ENCODE peak calls at places on chromosomes 6 and 20, in four cellular contexts. M is heart right ventricle, B is body of pancreas, Z is keratinocyte. N is an unnamed sample.

GRCh38 chr6:40312213-40313015 is 274.8 kb downstream of the LRFN2 start:
- DNase-seq in B (no peak), Z (no peak), M (no peak), N (no peak)

GRCh38 chr6:389622-390021 is 1.9 kb upstream of the IRF4 start:
- DNase-seq in Z (no peak), M (no peak), B (no peak), N (no peak)

GRCh38 chr20:44020406-44021148 is 105.9 kb downstream of the TOX2 start:
- DNase-seq in Z (no peak), M (no peak), B (no peak), N (no peak)

GRCh38 chr6:134138226-134138975 is 86.0 kb upstream of the SLC2A12 start:
- DNase-seq in Z (no peak), M (no peak), B (no peak), N (no peak)

GRCh38 chr6:150142657-150143501 is at the start of gene PPP1R14C:
- DNase-seq in M (peak; percentile 50), Z (no peak), B (peak; percentile 27), N (peak; percentile 50)

GRCh38 chr20:840858-841567 is 7.5 kb downstream of the FAM110A start:
- DNase-seq in B (peak; percentile 67), Z (no peak), M (no peak), N (peak; percentile 65)

GRCh38 chr20:10940941-10941340 is 267.1 kb upstream of the JAG1 start:
- DNase-seq in Z (no peak), M (no peak), B (no peak), N (no peak)

GRCh38 chr6:111533087-111533784 is 50.2 kb upstream of the REV3L start:
- DNase-seq in B (no peak), Z (no peak), M (no peak), N (no peak)

GRCh38 chr20:35739294-35740163 is 2.5 kb downstream of the RBM39 start:
- DNase-seq in B (no peak), M (no peak), Z (no peak), N (peak; percentile 19)

GRCh38 chr20:638579-638978 is 14.4 kb downstream of the SRXN1 start:
- DNase-seq in B (no peak), M (no peak), Z (no peak), N (no peak)

GRCh38 chr6:54282186-54282585 is 26.1 kb upstream of the TINAG start:
- DNase-seq in M (no peak), Z (peak; percentile 41), B (no peak), N (no peak)

GRCh38 chr20:63940472-63941266 is 15.5 kb downstream of the UCKL1 start:
- DNase-seq in M (no peak), Z (no peak), B (no peak), N (no peak)

GRCh38 chr20:42340358-42340757 is 722.2 kb upstream of the CHD6 start:
- DNase-seq in Z (no peak), M (no peak), B (no peak), N (no peak)

GRCh38 chr6:131948221-131948661 is 2.9 kb downstream of the CCN2 start:
- DNase-seq in B (no peak), M (no peak), Z (no peak), N (no peak)

GRCh38 chr6:43724914-43725642 is 37.5 kb upstream of the MRPS18A start:
- DNase-seq in B (peak; percentile 80), Z (peak; percentile 88), M (peak; percentile 72), N (peak; percentile 83)

GRCh38 chr6:14734416-14735340 is 511.2 kb upstream of the JARID2 start:
- DNase-seq in B (peak; percentile 47), M (no peak), Z (no peak), N (no peak)

GRCh38 chr6:152696543-152696942 is 1.2 kb upstream of the MYCT1 start:
- DNase-seq in Z (peak; percentile 38), B (no peak), M (no peak), N (no peak)

GRCh38 chr6:161890959-161891358 is 617.1 kb upstream of the AGPAT4 start:
- DNase-seq in M (no peak), Z (no peak), B (no peak), N (peak; percentile 9)

GRCh38 chr20:53602661-53603060 is 9.0 kb upstream of the ZNF217 start:
- DNase-seq in B (no peak), M (no peak), Z (no peak), N (no peak)

GRCh38 chr6:77930945-77931344 is 278.1 kb downstream of the MEI4 start:
- DNase-seq in B (peak; percentile 31), Z (no peak), M (no peak), N (no peak)

GRCh38 chr6:34553146-34553545 is 3.0 kb downstream of the SPDEF start:
- DNase-seq in M (no peak), Z (no peak), B (no peak), N (no peak)

DNA sequence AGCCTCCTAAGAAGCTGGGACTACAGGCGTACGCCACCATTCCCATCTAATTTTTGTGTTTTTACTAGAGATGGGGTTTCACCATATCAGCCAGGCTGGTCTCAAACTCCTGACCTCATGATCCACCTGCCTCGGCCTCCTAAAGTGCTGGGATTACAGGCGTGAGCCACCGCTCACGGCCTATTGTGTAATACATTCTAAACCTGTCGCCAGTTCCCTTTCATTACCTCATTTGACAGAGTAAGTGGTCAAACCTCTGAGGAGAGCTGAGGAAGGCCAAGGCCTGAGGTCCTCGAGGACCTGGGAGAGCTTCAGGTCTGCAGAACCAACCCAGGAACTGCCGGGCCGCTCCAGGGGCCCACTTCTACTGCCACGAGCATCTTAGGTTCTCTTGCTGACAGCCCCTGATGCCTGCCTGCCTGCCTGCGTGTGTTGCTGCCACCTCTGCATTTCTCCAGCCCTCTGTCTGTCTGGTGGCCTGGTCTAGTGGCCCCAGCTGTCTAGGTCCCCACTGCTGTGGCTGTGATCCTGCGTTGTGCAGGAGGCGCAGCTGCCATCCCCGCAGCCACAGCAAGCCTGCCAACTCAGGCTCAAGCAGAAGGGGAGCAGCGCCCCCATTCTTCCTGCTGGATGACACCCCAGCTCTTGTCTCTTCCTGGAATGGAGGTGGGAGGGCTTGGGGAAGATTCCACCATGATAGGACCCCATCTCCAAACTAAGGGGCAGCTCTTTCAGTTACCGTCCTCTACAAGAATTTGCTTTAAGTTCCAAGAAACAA is 45.3 kb downstream of the PRR18 start:
- DNase-seq in B (no peak), Z (no peak), M (no peak), N (no peak)
- TF ChIP-seq CTCF in B (no peak), Z (no peak), M (no peak), N (no peak)

DNA sequence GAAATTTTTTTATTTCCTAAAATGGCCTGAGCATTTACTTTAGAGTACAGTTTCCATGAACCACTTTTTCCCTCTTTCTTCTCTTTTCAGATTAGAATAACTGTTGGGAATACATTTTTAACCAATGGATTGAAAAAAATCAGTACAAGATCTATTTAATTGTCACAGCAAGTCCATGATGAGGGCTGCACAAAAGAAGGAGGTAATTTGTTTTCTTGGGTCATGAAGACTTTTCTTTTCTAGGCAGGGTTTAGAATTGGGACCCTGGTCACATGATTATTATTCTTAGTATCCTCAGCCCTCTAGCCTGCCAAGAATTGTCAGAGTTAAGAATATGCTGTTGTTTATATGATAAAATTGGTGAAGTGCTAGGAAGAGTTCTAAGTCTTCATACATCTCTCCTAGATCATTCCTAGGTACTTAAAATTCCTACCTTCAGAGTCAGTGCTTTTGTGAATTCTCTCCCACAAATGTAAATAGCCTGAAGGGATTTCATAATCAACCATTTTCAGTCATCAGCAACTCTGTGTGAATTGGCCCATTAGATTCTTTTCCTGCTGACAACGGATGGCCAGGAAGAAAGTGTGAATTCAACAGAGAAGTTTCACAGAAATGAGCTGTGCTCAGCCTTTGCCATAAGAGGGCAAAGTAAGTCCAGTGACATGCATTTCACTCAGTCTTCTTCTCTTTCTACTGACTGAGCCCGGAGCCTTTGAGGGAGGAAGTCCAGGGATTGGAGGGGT is 32.4 kb upstream of the TPBG start:
- DNase-seq in Z (peak; percentile 38), B (no peak), M (no peak), N (peak; percentile 9)
- TF ChIP-seq CTCF in Z (peak; percentile 60), B (no peak), M (no peak), N (peak; percentile 7)

DNA sequence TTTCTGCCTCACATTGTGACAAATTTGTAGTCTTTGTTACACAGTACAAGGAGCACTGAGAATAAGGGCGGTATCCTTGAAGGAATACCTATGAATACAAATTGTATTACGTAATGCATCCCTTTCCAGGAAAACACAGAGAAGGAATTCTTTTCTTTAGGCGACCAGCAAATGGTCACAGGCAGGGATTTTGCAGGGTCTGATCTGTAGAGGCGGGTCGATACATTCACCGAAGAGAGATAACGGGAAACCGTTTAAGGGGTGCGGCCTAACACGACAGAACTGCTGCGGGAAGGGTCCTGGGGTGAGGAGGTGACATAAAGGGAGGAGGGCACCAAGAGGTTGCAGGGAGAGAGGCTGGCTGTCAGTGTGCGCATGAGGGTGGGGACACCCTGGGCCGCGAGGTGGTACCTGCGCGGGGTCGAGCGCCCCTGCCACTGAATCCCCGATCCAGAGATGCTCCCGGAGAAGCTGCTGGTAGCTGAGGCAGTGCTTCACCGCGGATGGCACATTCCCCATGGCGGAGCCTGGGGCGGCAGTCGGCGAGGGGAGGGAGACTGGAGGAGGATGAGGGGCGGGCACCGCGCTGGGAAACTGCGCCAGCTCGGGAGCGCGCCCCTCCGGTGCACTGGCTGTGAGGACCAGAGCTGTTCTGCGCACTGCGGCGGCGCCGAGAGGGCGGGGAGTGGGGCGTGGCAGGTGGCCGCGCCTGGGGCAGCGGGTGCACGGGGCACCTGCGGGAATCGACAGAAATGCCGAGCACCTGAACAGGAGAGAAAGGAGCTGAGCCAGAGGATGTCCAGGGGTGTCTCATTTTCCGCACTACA is at the start of gene HMGCLL1:
- DNase-seq in Z (no peak), B (peak; percentile 57), M (peak; percentile 64), N (peak; percentile 78)
- TF ChIP-seq CTCF in Z (peak; percentile 6), B (no peak), M (no peak), N (peak; percentile 20)

GRCh38 chr6:133040025-133040838 is 200.9 kb upstream of the EYA4 start:
- DNase-seq in Z (no peak), M (no peak), B (no peak), N (peak; percentile 18)
- TF ChIP-seq CTCF in Z (no peak), M (no peak), B (peak; percentile 8), N (peak; percentile 44)

DNA sequence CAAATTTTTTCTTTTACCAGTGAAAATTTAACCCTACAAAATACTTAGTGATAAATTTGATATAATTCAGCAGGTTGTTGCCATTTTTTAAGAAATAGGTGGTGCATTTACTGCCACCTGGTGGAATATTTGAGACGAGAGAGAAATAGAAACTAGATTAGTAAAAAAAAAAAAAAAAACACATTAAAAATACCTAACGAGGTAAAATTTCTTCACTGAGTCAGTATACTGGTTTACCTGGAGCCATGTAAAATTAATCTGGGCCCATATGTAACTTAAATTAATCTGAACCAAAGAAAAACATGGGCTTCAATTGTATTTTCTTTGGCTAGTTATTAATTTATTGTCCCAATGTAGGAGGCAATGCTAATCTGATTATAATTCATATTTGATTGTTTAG is 520.8 kb downstream of the EPM2A start:
- DNase-seq in Z (no peak), B (peak; percentile 29), M (no peak), N (peak; percentile 52)
- TF ChIP-seq CTCF in Z (no peak), B (peak; percentile 76), M (peak; percentile 45), N (peak; percentile 76)

DNA sequence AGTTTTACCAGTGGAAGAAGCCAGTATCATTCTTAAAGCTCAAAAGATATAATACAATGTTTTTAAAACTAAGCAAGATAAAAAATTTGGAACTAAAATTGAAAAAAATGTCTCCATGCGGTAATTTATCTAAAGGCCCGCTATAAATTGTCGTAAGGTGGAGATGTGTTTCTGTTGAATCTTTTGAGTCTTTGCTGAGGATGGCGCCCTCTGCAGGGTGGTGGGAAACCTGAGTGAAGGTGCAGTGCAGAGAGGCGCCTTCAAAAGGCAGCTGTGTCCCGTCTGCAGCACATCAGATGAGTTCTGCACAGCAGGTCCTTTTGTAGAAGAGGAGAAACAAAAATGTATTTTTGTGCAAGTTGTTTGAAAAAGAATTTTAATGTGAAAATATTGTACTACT is 29.4 kb upstream of the KIF25 start:
- DNase-seq in M (no peak), Z (no peak), B (no peak), N (no peak)
- TF ChIP-seq CTCF in M (no peak), Z (peak; percentile 64), B (peak; percentile 37), N (peak; percentile 23)

GRCh38 chr6:118252474-118252873 is 295.6 kb upstream of the PLN start:
- DNase-seq in Z (no peak), M (no peak), B (no peak), N (no peak)
- TF ChIP-seq CTCF in Z (no peak), M (no peak), B (no peak), N (no peak)

N was measured in hepatocyte.